ENCODE peak calls at places on chromosomes 6 and 20, in nine cellular contexts. One of them, this sample, is unnamed.

GRCh38 chr6:5260111-5260620 is 584 bp downstream of the LYRM4 start:
- DNase-seq in T-helper 17 cell: peak
- DNase-seq in iPS-NIHi11: peak
- DNase-seq in AG09309: peak
- DNase-seq in T1000: peak
- DNase-seq in occipital lobe: peak
- DNase-seq in NCI-H1436: peak
- DNase-seq in activated naive CD4-positive, alpha-beta T cell: peak
- DNase-seq in T-helper 1 cell: peak
- DNase-seq in this sample: peak

GRCh38 chr6:152746172-152746553 is 4.4 kb upstream of the VIP start:
- DNase-seq in T-helper 17 cell: no peak
- DNase-seq in iPS-NIHi11: no peak
- DNase-seq in AG09309: peak
- DNase-seq in T1000: peak
- DNase-seq in occipital lobe: no peak
- DNase-seq in NCI-H1436: no peak
- DNase-seq in activated naive CD4-positive, alpha-beta T cell: no peak
- DNase-seq in T-helper 1 cell: no peak
- DNase-seq in this sample: peak

GRCh38 chr20:29689411-29690225 is 1567.8 kb upstream of the DEFB115 start:
- DNase-seq in T-helper 17 cell: no peak
- DNase-seq in iPS-NIHi11: peak
- DNase-seq in AG09309: no peak
- DNase-seq in T1000: peak
- DNase-seq in occipital lobe: peak
- DNase-seq in NCI-H1436: peak
- DNase-seq in activated naive CD4-positive, alpha-beta T cell: no peak
- DNase-seq in T-helper 1 cell: no peak
- DNase-seq in this sample: no peak

GRCh38 chr20:3802524-3803239 is 6.6 kb downstream of the CDC25B start:
- DNase-seq in T-helper 17 cell: no peak
- DNase-seq in iPS-NIHi11: no peak
- DNase-seq in AG09309: no peak
- DNase-seq in T1000: no peak
- DNase-seq in occipital lobe: no peak
- DNase-seq in NCI-H1436: peak
- DNase-seq in activated naive CD4-positive, alpha-beta T cell: no peak
- DNase-seq in T-helper 1 cell: no peak
- DNase-seq in this sample: no peak

GRCh38 chr20:10061641-10062040 is 26.9 kb downstream of the ANKEF1 start:
- DNase-seq in T-helper 17 cell: no peak
- DNase-seq in iPS-NIHi11: no peak
- DNase-seq in AG09309: no peak
- DNase-seq in T1000: no peak
- DNase-seq in occipital lobe: no peak
- DNase-seq in NCI-H1436: peak
- DNase-seq in activated naive CD4-positive, alpha-beta T cell: no peak
- DNase-seq in T-helper 1 cell: no peak
- DNase-seq in this sample: peak

GRCh38 chr6:106163446-106163965 is 77.4 kb downstream of the PRDM1 start:
- DNase-seq in T-helper 17 cell: no peak
- DNase-seq in iPS-NIHi11: peak
- DNase-seq in AG09309: peak
- DNase-seq in T1000: no peak
- DNase-seq in occipital lobe: peak
- DNase-seq in NCI-H1436: no peak
- DNase-seq in activated naive CD4-positive, alpha-beta T cell: no peak
- DNase-seq in T-helper 1 cell: peak
- DNase-seq in this sample: peak

GRCh38 chr6:29927841-29928388 is 14.4 kb upstream of the HLA-A start:
- DNase-seq in T-helper 17 cell: no peak
- DNase-seq in iPS-NIHi11: no peak
- DNase-seq in AG09309: no peak
- DNase-seq in T1000: no peak
- DNase-seq in occipital lobe: no peak
- DNase-seq in NCI-H1436: no peak
- DNase-seq in activated naive CD4-positive, alpha-beta T cell: no peak
- DNase-seq in T-helper 1 cell: no peak
- DNase-seq in this sample: no peak

GRCh38 chr20:19407731-19408130 is 195.3 kb downstream of the SLC24A3 start:
- DNase-seq in T-helper 17 cell: no peak
- DNase-seq in iPS-NIHi11: no peak
- DNase-seq in AG09309: peak
- DNase-seq in T1000: no peak
- DNase-seq in occipital lobe: no peak
- DNase-seq in NCI-H1436: no peak
- DNase-seq in activated naive CD4-positive, alpha-beta T cell: no peak
- DNase-seq in T-helper 1 cell: no peak
- DNase-seq in this sample: no peak

GRCh38 chr20:47453167-47453782 is 48.4 kb upstream of the NCOA3 start:
- DNase-seq in T-helper 17 cell: no peak
- DNase-seq in iPS-NIHi11: no peak
- DNase-seq in AG09309: peak
- DNase-seq in T1000: peak
- DNase-seq in occipital lobe: no peak
- DNase-seq in NCI-H1436: no peak
- DNase-seq in activated naive CD4-positive, alpha-beta T cell: no peak
- DNase-seq in T-helper 1 cell: peak
- DNase-seq in this sample: peak

GRCh38 chr20:50344232-50345071 is 153.8 kb downstream of the CEBPB start:
- DNase-seq in T-helper 17 cell: no peak
- DNase-seq in iPS-NIHi11: no peak
- DNase-seq in AG09309: no peak
- DNase-seq in T1000: no peak
- DNase-seq in occipital lobe: no peak
- DNase-seq in NCI-H1436: no peak
- DNase-seq in activated naive CD4-positive, alpha-beta T cell: no peak
- DNase-seq in T-helper 1 cell: peak
- DNase-seq in this sample: no peak

GRCh38 chr6:7229376-7230326 is 83.3 kb downstream of the SSR1 start:
- DNase-seq in T-helper 17 cell: no peak
- DNase-seq in iPS-NIHi11: no peak
- DNase-seq in AG09309: no peak
- DNase-seq in T1000: no peak
- DNase-seq in occipital lobe: no peak
- DNase-seq in NCI-H1436: no peak
- DNase-seq in activated naive CD4-positive, alpha-beta T cell: no peak
- DNase-seq in T-helper 1 cell: no peak
- DNase-seq in this sample: no peak

GRCh38 chr20:12928755-12929401 is 79.9 kb upstream of the SPTLC3 start:
- DNase-seq in T-helper 17 cell: no peak
- DNase-seq in iPS-NIHi11: no peak
- DNase-seq in AG09309: peak
- DNase-seq in T1000: no peak
- DNase-seq in occipital lobe: no peak
- DNase-seq in NCI-H1436: no peak
- DNase-seq in activated naive CD4-positive, alpha-beta T cell: no peak
- DNase-seq in T-helper 1 cell: no peak
- DNase-seq in this sample: peak

GRCh38 chr6:54860132-54860531 is 13.6 kb downstream of the FAM83B start:
- DNase-seq in T-helper 17 cell: no peak
- DNase-seq in iPS-NIHi11: no peak
- DNase-seq in AG09309: no peak
- DNase-seq in T1000: no peak
- DNase-seq in occipital lobe: no peak
- DNase-seq in NCI-H1436: no peak
- DNase-seq in activated naive CD4-positive, alpha-beta T cell: no peak
- DNase-seq in T-helper 1 cell: no peak
- DNase-seq in this sample: no peak

GRCh38 chr6:107636486-107636885 is 146.6 kb downstream of the SOBP start:
- DNase-seq in T-helper 17 cell: no peak
- DNase-seq in iPS-NIHi11: peak
- DNase-seq in AG09309: no peak
- DNase-seq in T1000: no peak
- DNase-seq in occipital lobe: no peak
- DNase-seq in NCI-H1436: no peak
- DNase-seq in activated naive CD4-positive, alpha-beta T cell: no peak
- DNase-seq in T-helper 1 cell: no peak
- DNase-seq in this sample: no peak

GRCh38 chr6:136343275-136343674 is 53.6 kb upstream of the BCLAF1 start:
- DNase-seq in T-helper 17 cell: no peak
- DNase-seq in iPS-NIHi11: no peak
- DNase-seq in AG09309: no peak
- DNase-seq in T1000: no peak
- DNase-seq in occipital lobe: no peak
- DNase-seq in NCI-H1436: no peak
- DNase-seq in activated naive CD4-positive, alpha-beta T cell: no peak
- DNase-seq in T-helper 1 cell: no peak
- DNase-seq in this sample: no peak

GRCh38 chr20:6074145-6074561 is 20.3 kb upstream of the LRRN4 start:
- DNase-seq in T-helper 17 cell: no peak
- DNase-seq in iPS-NIHi11: peak
- DNase-seq in AG09309: no peak
- DNase-seq in T1000: no peak
- DNase-seq in occipital lobe: no peak
- DNase-seq in NCI-H1436: peak
- DNase-seq in activated naive CD4-positive, alpha-beta T cell: no peak
- DNase-seq in T-helper 1 cell: peak
- DNase-seq in this sample: peak

GRCh38 chr20:24704899-24705298 is 235.5 kb downstream of the SYNDIG1 start:
- DNase-seq in T-helper 17 cell: no peak
- DNase-seq in iPS-NIHi11: no peak
- DNase-seq in AG09309: no peak
- DNase-seq in T1000: no peak
- DNase-seq in occipital lobe: no peak
- DNase-seq in NCI-H1436: no peak
- DNase-seq in activated naive CD4-positive, alpha-beta T cell: no peak
- DNase-seq in T-helper 1 cell: no peak
- DNase-seq in this sample: no peak

GRCh38 chr6:14754636-14755513 is 491.0 kb upstream of the JARID2 start:
- DNase-seq in T-helper 17 cell: no peak
- DNase-seq in iPS-NIHi11: no peak
- DNase-seq in AG09309: no peak
- DNase-seq in T1000: no peak
- DNase-seq in occipital lobe: no peak
- DNase-seq in NCI-H1436: no peak
- DNase-seq in activated naive CD4-positive, alpha-beta T cell: no peak
- DNase-seq in T-helper 1 cell: peak
- DNase-seq in this sample: no peak

GRCh38 chr6:27205375-27206278 is 41.9 kb upstream of the PRSS16 start:
- DNase-seq in T-helper 17 cell: no peak
- DNase-seq in iPS-NIHi11: peak
- DNase-seq in AG09309: no peak
- DNase-seq in T1000: no peak
- DNase-seq in occipital lobe: no peak
- DNase-seq in NCI-H1436: no peak
- DNase-seq in activated naive CD4-positive, alpha-beta T cell: no peak
- DNase-seq in T-helper 1 cell: peak
- DNase-seq in this sample: peak

GRCh38 chr6:100230976-100231316 is 233.8 kb downstream of the SIM1 start:
- DNase-seq in T-helper 17 cell: no peak
- DNase-seq in iPS-NIHi11: no peak
- DNase-seq in AG09309: no peak
- DNase-seq in T1000: no peak
- DNase-seq in occipital lobe: no peak
- DNase-seq in NCI-H1436: no peak
- DNase-seq in activated naive CD4-positive, alpha-beta T cell: no peak
- DNase-seq in T-helper 1 cell: peak
- DNase-seq in this sample: peak

GRCh38 chr6:169199625-169200335 is 53.9 kb downstream of the THBS2 start:
- DNase-seq in T-helper 17 cell: no peak
- DNase-seq in iPS-NIHi11: no peak
- DNase-seq in AG09309: no peak
- DNase-seq in T1000: no peak
- DNase-seq in occipital lobe: no peak
- DNase-seq in NCI-H1436: no peak
- DNase-seq in activated naive CD4-positive, alpha-beta T cell: no peak
- DNase-seq in T-helper 1 cell: no peak
- DNase-seq in this sample: no peak

GRCh38 chr20:8361008-8361652 is 229.1 kb downstream of the PLCB1 start:
- DNase-seq in T-helper 17 cell: no peak
- DNase-seq in iPS-NIHi11: no peak
- DNase-seq in AG09309: no peak
- DNase-seq in T1000: peak
- DNase-seq in occipital lobe: no peak
- DNase-seq in NCI-H1436: no peak
- DNase-seq in activated naive CD4-positive, alpha-beta T cell: no peak
- DNase-seq in T-helper 1 cell: no peak
- DNase-seq in this sample: peak

GRCh38 chr20:62752671-62753501 is 43.4 kb upstream of the MRGBP start:
- DNase-seq in T-helper 17 cell: peak
- DNase-seq in iPS-NIHi11: no peak
- DNase-seq in AG09309: no peak
- DNase-seq in T1000: no peak
- DNase-seq in occipital lobe: no peak
- DNase-seq in NCI-H1436: no peak
- DNase-seq in activated naive CD4-positive, alpha-beta T cell: no peak
- DNase-seq in T-helper 1 cell: no peak
- DNase-seq in this sample: no peak

GRCh38 chr20:47790032-47790965 is 5.0 kb upstream of the SULF2 start:
- DNase-seq in T-helper 17 cell: no peak
- DNase-seq in iPS-NIHi11: no peak
- DNase-seq in AG09309: peak
- DNase-seq in T1000: no peak
- DNase-seq in occipital lobe: no peak
- DNase-seq in NCI-H1436: peak
- DNase-seq in activated naive CD4-positive, alpha-beta T cell: no peak
- DNase-seq in T-helper 1 cell: no peak
- DNase-seq in this sample: no peak

GRCh38 chr6:87068804-87069203 is 26.1 kb downstream of the CGA start:
- DNase-seq in T-helper 17 cell: no peak
- DNase-seq in iPS-NIHi11: no peak
- DNase-seq in AG09309: no peak
- DNase-seq in T1000: no peak
- DNase-seq in occipital lobe: no peak
- DNase-seq in NCI-H1436: no peak
- DNase-seq in activated naive CD4-positive, alpha-beta T cell: no peak
- DNase-seq in T-helper 1 cell: no peak
- DNase-seq in this sample: no peak

GRCh38 chr6:31740397-31741223 is 805 bp downstream of the MSH5 start:
- DNase-seq in T-helper 17 cell: no peak
- DNase-seq in iPS-NIHi11: peak
- DNase-seq in AG09309: no peak
- DNase-seq in T1000: no peak
- DNase-seq in occipital lobe: no peak
- DNase-seq in NCI-H1436: peak
- DNase-seq in activated naive CD4-positive, alpha-beta T cell: no peak
- DNase-seq in T-helper 1 cell: no peak
- DNase-seq in this sample: peak

GRCh38 chr6:15435468-15435867 is 189.6 kb downstream of the JARID2 start:
- DNase-seq in T-helper 17 cell: no peak
- DNase-seq in iPS-NIHi11: no peak
- DNase-seq in AG09309: no peak
- DNase-seq in T1000: no peak
- DNase-seq in occipital lobe: no peak
- DNase-seq in NCI-H1436: no peak
- DNase-seq in activated naive CD4-positive, alpha-beta T cell: no peak
- DNase-seq in T-helper 1 cell: no peak
- DNase-seq in this sample: no peak

GRCh38 chr6:170149681-170150589 is 140.9 kb downstream of the DLL1 start:
- DNase-seq in T-helper 17 cell: peak
- DNase-seq in iPS-NIHi11: no peak
- DNase-seq in AG09309: no peak
- DNase-seq in T1000: no peak
- DNase-seq in occipital lobe: no peak
- DNase-seq in NCI-H1436: no peak
- DNase-seq in activated naive CD4-positive, alpha-beta T cell: no peak
- DNase-seq in T-helper 1 cell: no peak
- DNase-seq in this sample: no peak

GRCh38 chr6:107820571-107821261 is 3.4 kb downstream of the SCML4 start:
- DNase-seq in T-helper 17 cell: no peak
- DNase-seq in iPS-NIHi11: no peak
- DNase-seq in AG09309: no peak
- DNase-seq in T1000: no peak
- DNase-seq in occipital lobe: no peak
- DNase-seq in NCI-H1436: peak
- DNase-seq in activated naive CD4-positive, alpha-beta T cell: no peak
- DNase-seq in T-helper 1 cell: peak
- DNase-seq in this sample: peak

GRCh38 chr6:51613558-51613957 is 473.9 kb downstream of the PKHD1 start:
- DNase-seq in T-helper 17 cell: no peak
- DNase-seq in iPS-NIHi11: no peak
- DNase-seq in AG09309: no peak
- DNase-seq in T1000: no peak
- DNase-seq in occipital lobe: no peak
- DNase-seq in NCI-H1436: peak
- DNase-seq in activated naive CD4-positive, alpha-beta T cell: no peak
- DNase-seq in T-helper 1 cell: no peak
- DNase-seq in this sample: no peak

This sample was measured in kidney tubule cell.